ENCODE peak calls at places on chromosome 15, in four cellular contexts. W, O, M and Y are unnamed samples.

GRCh38 chr15:47266556-47266955 is 450.7 kb upstream of the SEMA6D start:
- DNase-seq in M (no peak), O (no peak), W (no peak), Y (no peak)

GRCh38 chr15:65952425-65953053 is 83.2 kb downstream of the RAB11A start:
- DNase-seq in W (no peak), O (peak; percentile 22), M (no peak), Y (peak; percentile 61)

GRCh38 chr15:66721020-66721419 is 19.0 kb downstream of the SMAD6 start:
- DNase-seq in O (no peak), W (no peak), M (no peak), Y (no peak)

GRCh38 chr15:66285462-66286280 is 7.7 kb upstream of the DIS3L start:
- DNase-seq in W (no peak), O (no peak), M (no peak), Y (no peak)

GRCh38 chr15:70014311-70014707 is 83.4 kb downstream of the TLE3 start:
- DNase-seq in O (peak; percentile 24), M (no peak), W (no peak), Y (no peak)

GRCh38 chr15:71093089-71094024 is 21.9 kb upstream of the THSD4 start:
- DNase-seq in O (no peak), W (no peak), M (no peak), Y (peak; percentile 80)

GRCh38 chr15:63539517-63539916 is 35.1 kb downstream of the USP3 start:
- DNase-seq in M (no peak), O (no peak), W (no peak), Y (no peak)

GRCh38 chr15:92822216-92823144 is 77.6 kb upstream of the CHD2 start:
- DNase-seq in W (no peak), O (no peak), M (no peak), Y (no peak)

GRCh38 chr15:57364282-57365007 is 11.9 kb upstream of the CGNL1 start:
- DNase-seq in O (no peak), W (no peak), M (no peak), Y (no peak)

GRCh38 chr15:27985099-27985498 is 114.0 kb downstream of the OCA2 start:
- DNase-seq in M (no peak), W (no peak), O (no peak), Y (no peak)

GRCh38 chr15:22839046-22839705 is 710 bp downstream of the NIPA2 start:
- DNase-seq in M (no peak), W (no peak), O (peak; percentile 42), Y (peak; percentile 12)